ENCODE peak calls at places on chromosomes 2 and 18, in eight cellular contexts. O, S, A, C, B, D, X and Z are unnamed samples.

GRCh38 chr18:9296233-9297006 is 38.2 kb upstream of the TWSG1 start:
- DNase-seq in O (peak; percentile 12), S (no peak), A (no peak), C (no peak), B (no peak), D (no peak), X (no peak), Z (no peak)

GRCh38 chr2:1136071-1136470 is 185.4 kb downstream of the SNTG2 start:
- DNase-seq in O (no peak), S (no peak), A (no peak), C (peak; percentile 64), B (no peak), D (no peak), X (no peak), Z (no peak)

GRCh38 chr2:172252154-172252553 is 149.5 kb upstream of the DLX2 start:
- DNase-seq in O (no peak), S (no peak), A (no peak), C (no peak), B (no peak), D (no peak), X (no peak), Z (no peak)

GRCh38 chr2:29786361-29786760 is 135.0 kb downstream of the ALK start:
- DNase-seq in O (no peak), S (no peak), A (no peak), C (no peak), B (no peak), D (no peak), X (no peak), Z (no peak)

GRCh38 chr2:232537499-232537898 is 2.0 kb upstream of the CHRNG start:
- DNase-seq in O (no peak), S (peak; percentile 46), A (no peak), C (no peak), B (peak; percentile 44), D (no peak), X (no peak), Z (no peak)

GRCh38 chr18:22324191-22325131 is 93.3 kb downstream of the CTAGE1 start:
- DNase-seq in O (no peak), S (peak; percentile 82), A (peak; percentile 59), C (peak; percentile 80), B (no peak), D (no peak), X (no peak), Z (no peak)

GRCh38 chr2:42863751-42864150 is 71.4 kb upstream of the HAAO start:
- DNase-seq in O (no peak), S (no peak), A (no peak), C (no peak), B (no peak), D (no peak), X (no peak), Z (no peak)

GRCh38 chr18:28855524-28855923 is 678.6 kb upstream of the CDH2 start:
- DNase-seq in O (no peak), S (no peak), A (no peak), C (no peak), B (no peak), D (no peak), X (no peak), Z (no peak)

GRCh38 chr2:157971702-157972101 is 95.6 kb upstream of the ACVR1 start:
- DNase-seq in O (no peak), S (no peak), A (no peak), C (no peak), B (no peak), D (no peak), X (no peak), Z (no peak)

GRCh38 chr2:240433973-240434727 is 1.3 kb upstream of the GPC1 start:
- DNase-seq in O (peak; percentile 78), S (peak; percentile 78), A (peak; percentile 39), C (no peak), B (peak; percentile 82), D (no peak), X (no peak), Z (no peak)

GRCh38 chr2:10664652-10665051 is 25.1 kb downstream of the NOL10 start:
- DNase-seq in O (no peak), S (no peak), A (no peak), C (no peak), B (no peak), D (no peak), X (no peak), Z (no peak)

GRCh38 chr2:188668017-188668663 is 306.0 kb upstream of the COL3A1 start:
- DNase-seq in O (no peak), S (no peak), A (no peak), C (no peak), B (peak; percentile 59), D (no peak), X (no peak), Z (no peak)

GRCh38 chr2:237322564-237322963 is 91.4 kb downstream of the COL6A3 start:
- DNase-seq in O (no peak), S (no peak), A (no peak), C (peak; percentile 58), B (no peak), D (peak; percentile 20), X (no peak), Z (no peak)
- TF ChIP-seq CTCF in O (peak; percentile 49), S (no peak), A (no peak), C (peak; percentile 60), B (no peak), D (peak; percentile 58), X (peak; percentile 52), Z (no peak)

GRCh38 chr2:74954500-74954874 is 4.0 kb upstream of the POLE4 start:
- DNase-seq in O (no peak), S (no peak), A (no peak), C (no peak), B (no peak), D (no peak), X (no peak), Z (no peak)

GRCh38 chr2:74953796-74954499 is 4.5 kb upstream of the POLE4 start:
- DNase-seq in O (no peak), S (no peak), A (no peak), C (no peak), B (no peak), D (no peak), X (no peak), Z (no peak)

GRCh38 chr2:74958277-74959105 is at the start of gene POLE4:
- DNase-seq in O (peak; percentile 86), S (peak; percentile 98), A (peak; percentile 96), C (peak; percentile 93), B (peak; percentile 96), D (peak; percentile 86), X (peak; percentile 54), Z (peak; percentile 93)

GRCh38 chr2:74959106-74959751 is 786 bp downstream of the POLE4 start:
- DNase-seq in O (no peak), S (peak; percentile 80), A (no peak), C (no peak), B (no peak), D (no peak), X (no peak), Z (no peak)

GRCh38 chr2:74957886-74958276 is 562 bp upstream of the POLE4 start:
- DNase-seq in O (no peak), S (no peak), A (no peak), C (no peak), B (no peak), D (no peak), X (no peak), Z (peak; percentile 51)
- TF ChIP-seq POLR2AphosphoS5 in O (no peak), S (no peak), A (no peak), C (no peak), B (no peak), D (no peak), X (no peak), Z (no peak)

DNA sequence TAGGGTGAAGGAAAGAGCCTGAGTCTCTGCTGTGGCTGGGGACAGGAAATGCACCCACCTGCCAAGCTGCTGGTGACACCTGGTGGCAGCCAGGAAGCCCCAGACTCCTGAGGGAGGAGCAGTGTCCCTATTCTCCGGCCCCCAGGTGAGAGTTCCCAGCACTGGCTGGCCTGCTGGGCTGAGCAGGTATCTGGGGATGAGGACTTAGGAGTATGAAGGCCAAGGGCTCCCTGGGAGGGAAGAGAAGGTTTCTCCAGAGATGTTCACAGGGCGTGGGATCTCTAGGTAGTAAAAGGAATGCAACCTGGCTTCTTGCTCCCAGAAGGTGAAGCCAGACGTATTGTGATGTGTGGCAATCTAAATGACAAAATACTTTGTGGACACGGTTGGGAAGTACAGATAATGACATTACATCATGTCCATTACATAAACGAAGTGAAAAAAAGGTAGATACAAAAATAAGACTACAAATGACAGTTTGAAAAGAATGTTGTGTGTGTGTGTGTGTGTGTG is 75.8 kb upstream of the SLC1A4 start:
- DNase-seq in O (no peak), S (no peak), A (peak; percentile 52), C (peak; percentile 74), B (no peak), D (peak; percentile 47), X (no peak), Z (no peak)
- TF ChIP-seq CTCF in O (peak; percentile 50), S (peak; percentile 15), A (peak; percentile 15), C (peak; percentile 63), B (no peak), D (peak; percentile 87), X (peak; percentile 57), Z (no peak)

GRCh38 chr18:80029690-80030089 is 4.5 kb upstream of the RBFA start:
- DNase-seq in O (no peak), S (no peak), A (no peak), C (no peak), B (no peak), D (no peak), X (no peak), Z (no peak)

GRCh38 chr18:80034852-80035406 is 695 bp downstream of the RBFA start:
- DNase-seq in O (no peak), S (no peak), A (no peak), C (no peak), B (no peak), D (no peak), X (no peak), Z (no peak)

GRCh38 chr18:80034068-80034851 is at the start of gene RBFA:
- DNase-seq in O (peak; percentile 100), S (peak; percentile 100), A (peak; percentile 100), C (peak; percentile 99), B (peak; percentile 100), D (peak; percentile 88), X (peak; percentile 91), Z (peak; percentile 100)

GRCh38 chr18:80035997-80036396 is 1.8 kb downstream of the RBFA start:
- DNase-seq in O (no peak), S (no peak), A (no peak), C (no peak), B (no peak), D (no peak), X (no peak), Z (no peak)

DNA sequence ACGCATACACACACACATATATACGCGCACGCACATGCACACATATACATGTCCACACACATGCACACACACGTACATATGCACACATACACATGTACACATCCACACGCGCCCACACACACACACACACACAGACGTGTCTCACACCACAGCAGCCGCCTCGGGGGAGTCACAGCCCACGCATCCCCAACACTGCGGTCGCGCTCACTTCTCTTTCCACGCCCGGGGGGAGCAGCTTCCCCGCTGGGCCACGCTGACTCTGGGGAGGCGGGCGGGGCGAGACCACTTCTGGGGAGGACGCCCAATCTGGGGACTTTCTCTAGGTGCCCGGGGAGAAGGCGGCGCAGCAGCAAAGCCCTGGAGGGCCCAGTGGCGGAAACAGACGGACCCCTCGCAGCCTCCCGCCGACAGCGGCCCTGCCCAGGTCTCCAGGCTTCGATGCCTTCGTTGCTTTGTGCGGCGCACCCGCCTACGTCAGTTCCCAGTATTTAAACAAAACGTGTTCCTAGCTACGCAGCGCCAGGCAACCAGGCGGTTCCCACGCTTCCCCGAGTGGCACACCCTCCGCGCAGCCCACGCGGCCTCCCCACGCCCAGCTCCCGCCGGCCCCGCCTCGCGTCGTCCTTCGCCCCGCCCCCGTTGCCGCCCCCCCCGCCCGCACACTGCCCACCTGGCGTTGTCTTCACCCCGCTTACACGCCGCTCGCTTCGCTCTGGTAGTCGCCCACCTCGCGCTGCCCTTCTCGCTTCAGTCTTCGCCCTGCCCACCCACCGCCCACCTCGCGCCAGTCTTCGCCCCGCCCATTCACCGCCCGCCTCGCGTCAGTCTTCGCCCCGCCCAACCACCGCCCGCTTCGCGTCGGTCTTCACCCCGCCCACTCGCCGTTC is 810 bp upstream of the RBFA start:
- DNase-seq in O (peak; percentile 16), S (no peak), A (no peak), C (peak; percentile 84), B (peak; percentile 79), D (no peak), X (no peak), Z (peak; percentile 84)
- TF ChIP-seq POLR2AphosphoS5 in O (peak; percentile 39), S (peak; percentile 73), A (peak; percentile 47), C (peak; percentile 45), B (peak; percentile 66), D (no peak), X (peak; percentile 70), Z (peak; percentile 83)